ENCODE peak calls at places on chromosomes 7 and 10, in five cellular contexts. V, N, A, C and S are unnamed samples.

GRCh38 chr10:104576611-104577010 is 64.5 kb upstream of the SORCS3 start:
- DNase-seq in N (no peak), A (no peak), V (no peak), C (no peak), S (no peak)

GRCh38 chr10:104120903-104121484 is 977 bp upstream of the SFR1 start:
- DNase-seq in A (peak), V (peak), N (peak), C (peak), S (peak)

GRCh38 chr7:156558198-156558597 is 82.4 kb upstream of the RNF32 start:
- DNase-seq in C (no peak), A (no peak), V (no peak), N (no peak), S (no peak)

GRCh38 chr10:6240254-6240653 is 37.5 kb downstream of the PFKFB3 start:
- DNase-seq in C (no peak), V (no peak), N (no peak), A (no peak), S (no peak)

GRCh38 chr10:22906767-22907166 is 21.1 kb upstream of the ARMC3 start:
- DNase-seq in C (no peak), N (no peak), V (no peak), A (no peak), S (no peak)

GRCh38 chr7:155618708-155619633 is 25.5 kb upstream of the RBM33 start:
- DNase-seq in N (peak), C (peak), V (no peak), A (no peak), S (no peak)

GRCh38 chr7:95608344-95609173 is 12.2 kb upstream of the PDK4 start:
- DNase-seq in V (peak), N (peak), A (peak), C (peak), S (no peak)

GRCh38 chr10:119807960-119808697 is 64.5 kb downstream of the MCMBP start:
- DNase-seq in N (no peak), V (no peak), A (no peak), C (no peak), S (no peak)

GRCh38 chr7:20270867-20271266 is 53.7 kb upstream of the MACC1 start:
- DNase-seq in C (no peak), V (no peak), A (no peak), N (no peak), S (no peak)

GRCh38 chr7:30116771-30117170 is 18.0 kb upstream of the MTURN start:
- DNase-seq in V (no peak), N (peak), A (no peak), C (no peak), S (no peak)

DNA sequence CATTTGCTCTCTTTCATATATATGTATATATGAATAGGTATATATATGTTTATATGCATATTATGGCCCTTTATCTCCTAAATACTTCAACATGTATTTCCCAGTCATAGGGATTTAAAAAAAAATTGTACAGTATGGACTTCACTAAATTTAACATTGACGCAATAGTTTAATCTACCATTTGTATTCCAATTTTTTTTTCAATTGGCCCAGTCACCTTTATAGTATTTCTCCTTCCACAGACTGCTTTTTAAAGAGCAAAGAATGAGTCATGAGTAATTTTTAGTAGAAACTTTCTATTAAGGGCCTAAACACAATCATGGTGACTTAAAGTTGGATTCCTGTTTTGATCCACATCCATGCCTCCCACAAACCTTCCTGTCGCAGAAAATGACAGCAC is 20.5 kb downstream of the CCSER2 start:
- DNase-seq in V (no peak), C (no peak), N (no peak), A (no peak), S (no peak)
- TF ChIP-seq CREB1 in V (no peak), C (no peak), N (no peak), A (no peak), S (no peak)

GRCh38 chr10:31927597-31928530 is 767 bp downstream of the ARHGAP12 start:
- DNase-seq in N (peak), A (peak), C (peak), V (peak), S (no peak)

GRCh38 chr10:31928531-31929259 is at the start of gene ARHGAP12:
- DNase-seq in A (peak), C (peak), N (peak), V (peak), S (no peak)

GRCh38 chr10:31926765-31927596 is 1.6 kb downstream of the ARHGAP12 start:
- DNase-seq in V (no peak), N (no peak), A (no peak), C (no peak), S (no peak)

GRCh38 chr10:31929986-31930675 is 1.5 kb upstream of the ARHGAP12 start:
- DNase-seq in C (no peak), A (no peak), V (no peak), N (no peak), S (no peak)

DNA sequence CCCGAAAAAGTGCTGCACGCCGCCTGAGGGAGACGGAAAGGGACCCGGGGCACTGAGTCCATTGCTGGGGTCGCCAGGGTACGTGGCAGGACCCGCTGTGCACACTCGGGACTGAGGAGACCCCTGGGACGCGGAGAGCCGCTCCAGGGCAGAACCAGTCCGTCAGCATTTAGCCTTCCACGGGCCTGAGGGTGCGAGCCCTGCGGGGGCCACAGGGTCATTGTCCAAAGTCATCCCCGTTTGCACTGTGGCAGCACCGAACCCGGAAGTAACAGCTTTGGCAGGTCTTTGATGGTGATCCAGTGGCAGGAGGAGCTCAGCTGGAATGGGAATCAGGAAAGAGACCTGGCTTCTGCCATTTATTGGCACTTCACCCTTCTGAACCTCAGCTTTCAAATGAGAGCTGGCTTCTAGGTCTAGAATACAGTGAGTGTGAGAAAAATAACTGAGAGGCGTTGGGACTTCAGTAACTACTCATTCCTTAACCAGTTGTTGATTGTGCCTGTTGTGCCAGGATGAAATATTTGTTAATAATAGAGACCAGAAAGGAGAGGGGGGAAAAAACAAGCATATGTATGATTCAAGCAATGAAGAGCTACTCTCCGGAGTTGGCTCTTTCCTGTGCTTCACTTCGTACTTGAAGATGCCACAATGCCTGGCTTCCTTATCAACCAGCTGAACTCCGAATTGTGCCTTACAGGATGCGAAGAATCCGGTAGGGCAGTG is 792 bp upstream of the ARHGAP12 start:
- DNase-seq in V (peak), A (peak), C (peak), N (peak), S (no peak)
- TF ChIP-seq CREB1 in V (no peak), A (no peak), C (no peak), N (no peak), S (no peak)

GRCh38 chr7:92698237-92698841 is 108.1 kb upstream of the FAM133B start:
- DNase-seq in N (no peak), V (no peak), C (peak), A (no peak), S (no peak)
- TF ChIP-seq CREB1 in N (no peak), V (no peak), C (no peak), A (no peak), S (no peak)

GRCh38 chr7:4845740-4846142 is 16.1 kb downstream of the PAPOLB start:
- DNase-seq in V (peak), A (peak), N (peak), C (no peak), S (peak)
- TF ChIP-seq CREB1 in V (no peak), A (no peak), N (no peak), C (no peak), S (peak)

DNA sequence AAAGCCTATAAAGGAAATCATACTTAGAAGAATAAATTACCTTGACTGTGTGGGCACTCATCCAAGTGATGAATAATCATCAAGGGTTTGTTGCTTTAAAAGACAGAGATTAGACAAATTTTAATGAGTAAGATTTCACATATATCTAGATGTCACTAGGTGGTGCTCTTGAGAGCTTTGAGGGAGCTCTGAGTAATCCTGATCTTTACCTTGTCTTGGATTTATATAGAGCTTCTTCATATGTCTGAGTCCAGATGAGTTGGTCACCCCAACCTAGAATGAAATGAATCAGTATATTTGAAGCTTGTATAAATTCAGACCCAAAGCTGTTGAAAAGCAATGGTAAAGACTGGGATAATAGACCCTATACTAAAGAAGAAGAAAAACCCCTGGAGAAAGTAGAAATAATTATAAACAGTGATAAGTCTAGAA is 3.7 kb downstream of the AGR2 start:
- DNase-seq in V (peak), N (peak), C (peak), A (no peak), S (no peak)
- TF ChIP-seq CREB1 in V (no peak), N (no peak), C (no peak), A (no peak), S (no peak)

DNA sequence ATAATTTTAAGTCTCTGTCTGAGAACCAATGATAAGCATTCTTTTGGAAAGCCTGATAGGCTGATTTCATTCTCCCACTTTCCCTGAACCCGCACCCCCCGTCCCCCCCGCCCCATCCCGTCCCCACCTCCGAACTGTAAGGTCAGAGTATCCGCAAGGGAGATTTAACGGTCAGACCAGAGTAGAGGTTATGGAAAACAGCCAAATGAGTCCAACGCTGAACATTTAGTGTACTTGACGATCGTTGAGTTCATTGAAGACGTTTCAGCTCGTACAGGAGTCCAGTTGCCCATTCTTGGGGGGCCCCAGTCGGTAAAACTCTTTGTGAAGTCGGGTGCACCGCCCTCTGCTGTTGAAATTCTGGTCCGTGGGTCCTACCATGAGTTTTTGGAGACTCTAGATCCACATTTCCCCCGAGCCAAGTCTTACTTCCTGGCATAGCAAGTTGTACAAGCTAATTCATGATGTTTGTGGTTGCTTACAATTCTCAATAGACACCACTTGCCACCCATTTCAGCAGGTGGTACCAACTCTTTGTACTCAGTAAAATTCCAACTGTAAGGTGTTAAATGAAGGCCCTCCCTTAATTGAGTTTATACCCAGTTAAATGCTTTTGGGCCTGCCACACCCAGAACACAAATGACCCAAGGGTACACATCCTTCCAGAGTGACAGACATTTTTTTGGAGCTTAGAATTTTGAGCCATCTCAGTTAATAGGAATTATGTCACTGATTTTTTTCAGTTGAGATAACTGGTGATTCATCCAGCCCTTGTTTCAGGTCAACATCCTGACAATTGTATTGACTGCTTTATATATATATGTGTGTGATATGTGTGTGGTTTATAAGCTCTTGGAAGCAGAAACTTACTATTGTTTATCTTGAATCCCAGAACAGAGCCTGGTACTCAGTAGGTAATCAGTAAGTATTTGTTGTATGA is 1.2 kb downstream of the MARCHF5 start:
- DNase-seq in V (peak), C (peak), A (peak), N (peak), S (no peak)
- TF ChIP-seq CREB1 in V (no peak), C (no peak), A (no peak), N (no peak), S (no peak)

GRCh38 chr7:120280743-120281142 is 7.8 kb downstream of the KCND2 start:
- DNase-seq in V (no peak), C (no peak), A (no peak), N (no peak), S (no peak)

GRCh38 chr7:120274899-120275298 is 1.9 kb downstream of the KCND2 start:
- DNase-seq in C (no peak), A (no peak), N (no peak), V (no peak), S (no peak)

GRCh38 chr7:120274482-120274881 is 1.5 kb downstream of the KCND2 start:
- DNase-seq in V (no peak), A (no peak), N (no peak), C (no peak), S (no peak)

GRCh38 chr7:120276720-120277119 is 3.7 kb downstream of the KCND2 start:
- DNase-seq in A (no peak), V (no peak), N (no peak), C (no peak), S (no peak)

GRCh38 chr7:120278773-120279172 is 5.8 kb downstream of the KCND2 start:
- DNase-seq in N (no peak), A (no peak), C (no peak), V (no peak), S (no peak)
- TF ChIP-seq CREB1 in N (no peak), A (no peak), C (no peak), V (no peak), S (no peak)